ENCODE peak calls at places on chromosomes 12 and 14, in seven cellular contexts. V, K, L, D, P, W and N are unnamed samples.

GRCh38 chr12:13592063-13592942 is 389.1 kb downstream of the GRIN2B start:
- DNase-seq in V (no peak), P (no peak), L (no peak), K (no peak), W (no peak), D (no peak), N (no peak)

GRCh38 chr12:76470028-76470939 is 89.3 kb downstream of the OSBPL8 start:
- DNase-seq in L (no peak), V (no peak), W (peak), D (no peak), P (peak), K (peak), N (no peak)

GRCh38 chr12:69101505-69101904 is 137.9 kb upstream of the CPSF6 start:
- DNase-seq in V (no peak), D (no peak), P (no peak), L (no peak), W (no peak), K (no peak), N (no peak)

GRCh38 chr12:65443038-65443437 is 164.6 kb downstream of the MSRB3 start:
- DNase-seq in D (no peak), K (no peak), L (no peak), V (no peak), P (peak), W (no peak), N (no peak)

GRCh38 chr12:101777476-101777875 is 38.2 kb upstream of the SYCP3 start:
- DNase-seq in V (no peak), D (no peak), L (no peak), P (no peak), W (no peak), K (no peak), N (no peak)

GRCh38 chr12:123132951-123133619 is 17.8 kb downstream of the PITPNM2 start:
- DNase-seq in L (no peak), D (no peak), V (no peak), W (no peak), P (no peak), K (no peak), N (no peak)

GRCh38 chr14:46136456-46136855 is 515.1 kb downstream of the RPL10L start:
- DNase-seq in K (no peak), P (no peak), W (no peak), L (no peak), D (no peak), V (no peak), N (no peak)

GRCh38 chr12:3225796-3226180 is 148.6 kb downstream of the TSPAN9 start:
- DNase-seq in W (peak), V (no peak), D (no peak), L (no peak), P (no peak), K (no peak), N (no peak)

GRCh38 chr12:112126916-112127315 is 1.6 kb downstream of the TRAFD1 start:
- DNase-seq in D (no peak), L (no peak), P (no peak), V (no peak), W (peak), K (no peak), N (no peak)

GRCh38 chr14:31170411-31170810 is 37.2 kb downstream of the HECTD1 start:
- DNase-seq in P (no peak), K (no peak), L (no peak), V (no peak), W (peak), D (no peak), N (no peak)

GRCh38 chr12:108129017-108129812 is at the start of gene WSCD2:
- DNase-seq in V (peak), K (peak), P (peak), D (no peak), W (no peak), L (no peak), N (no peak)

GRCh38 chr12:132162508-132163031 is 18.3 kb downstream of the NOC4L start:
- DNase-seq in L (no peak), K (peak), P (peak), D (no peak), W (peak), V (no peak), N (no peak)

GRCh38 chr14:101464984-101465794 is 96.1 kb upstream of the DIO3 start:
- DNase-seq in P (no peak), L (no peak), V (peak), D (no peak), K (no peak), W (no peak), N (peak)

GRCh38 chr14:20460458-20461229 is 590 bp downstream of the PIP4P1 start:
- DNase-seq in K (peak), W (no peak), V (peak), L (peak), P (no peak), D (peak), N (no peak)

GRCh38 chr14:71190691-71191090 is 283.4 kb downstream of the PCNX1 start:
- DNase-seq in P (no peak), W (no peak), V (no peak), D (no peak), L (no peak), K (no peak), N (no peak)

GRCh38 chr12:115468087-115468510 is 784.1 kb upstream of the TBX3 start:
- DNase-seq in K (no peak), V (peak), L (no peak), W (peak), P (no peak), D (no peak), N (no peak)

GRCh38 chr14:64755661-64756265 is 51.5 kb downstream of the PLEKHG3 start:
- DNase-seq in K (no peak), L (no peak), D (peak), V (no peak), P (peak), W (peak), N (no peak)

GRCh38 chr12:91327889-91328288 is 145.3 kb upstream of the DCN start:
- DNase-seq in L (no peak), W (peak), P (peak), K (no peak), V (no peak), D (no peak), N (no peak)

GRCh38 chr12:111012918-111013317 is 92.5 kb upstream of the MYL2 start:
- DNase-seq in V (no peak), D (no peak), W (no peak), P (no peak), K (no peak), L (no peak), N (no peak)
- TF ChIP-seq CTCF in V (no peak), D (no peak), W (no peak), P (no peak), K (no peak), L (no peak), N (no peak)

GRCh38 chr12:55973598-55974307 is at the start of gene RAB5B:
- DNase-seq in L (peak), K (peak), W (peak), V (peak), P (peak), D (peak), N (peak)
- TF ChIP-seq CTCF in L (no peak), K (peak), W (no peak), V (no peak), P (no peak), D (no peak), N (no peak)

DNA sequence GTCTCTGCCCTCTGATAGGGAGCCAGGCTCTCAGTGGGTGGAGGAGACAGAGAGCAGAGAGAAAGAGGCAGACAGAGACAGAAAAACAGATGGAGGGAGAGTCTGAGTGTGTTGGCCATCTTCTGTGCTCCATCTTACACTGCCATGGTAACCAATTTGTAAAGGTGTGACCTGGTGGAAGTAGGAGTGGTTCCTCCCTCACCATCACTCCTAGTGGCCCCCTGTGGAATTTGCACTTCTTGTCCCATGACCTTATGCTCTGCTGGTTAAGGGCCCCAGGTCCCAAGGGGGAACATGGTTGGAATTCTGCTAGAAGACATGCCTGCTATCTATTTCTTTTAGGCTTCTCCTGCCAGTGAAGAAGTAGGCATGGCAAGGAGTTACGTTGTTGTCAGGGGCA is 376.7 kb upstream of the CCDC196 start:
- DNase-seq in W (no peak), V (no peak), P (no peak), L (no peak), D (no peak), K (no peak), N (no peak)
- TF ChIP-seq CTCF in W (no peak), V (no peak), P (no peak), L (no peak), D (no peak), K (no peak), N (no peak)

GRCh38 chr12:119505001-119505400 is 88.6 kb upstream of the TMEM233 start:
- DNase-seq in V (no peak), W (no peak), D (no peak), L (no peak), P (no peak), K (no peak), N (no peak)

GRCh38 chr12:119500209-119500608 is 93.4 kb upstream of the TMEM233 start:
- DNase-seq in P (no peak), K (no peak), V (no peak), L (no peak), W (no peak), D (no peak), N (no peak)
- TF ChIP-seq CTCF in P (no peak), K (no peak), V (no peak), L (no peak), W (no peak), D (no peak), N (no peak)

GRCh38 chr12:57626929-57627445 is 6.0 kb downstream of the B4GALNT1 start:
- DNase-seq in P (no peak), D (no peak), V (no peak), W (no peak), K (no peak), L (no peak), N (no peak)

GRCh38 chr12:57626111-57626928 is 6.7 kb downstream of the B4GALNT1 start:
- DNase-seq in K (no peak), V (no peak), D (no peak), P (no peak), L (no peak), W (no peak), N (no peak)

GRCh38 chr12:57623811-57624390 is 9.1 kb downstream of the B4GALNT1 start:
- DNase-seq in L (no peak), D (no peak), W (no peak), V (no peak), K (no peak), P (no peak), N (no peak)

GRCh38 chr12:57624441-57625220 is 8.4 kb downstream of the B4GALNT1 start:
- DNase-seq in P (no peak), L (no peak), V (no peak), W (no peak), K (no peak), D (no peak), N (no peak)

GRCh38 chr12:57625261-57626032 is 7.6 kb downstream of the B4GALNT1 start:
- DNase-seq in P (no peak), W (no peak), L (no peak), K (no peak), V (no peak), D (no peak), N (no peak)
- TF ChIP-seq CTCF in P (no peak), W (no peak), L (no peak), K (no peak), V (no peak), D (no peak), N (no peak)

DNA sequence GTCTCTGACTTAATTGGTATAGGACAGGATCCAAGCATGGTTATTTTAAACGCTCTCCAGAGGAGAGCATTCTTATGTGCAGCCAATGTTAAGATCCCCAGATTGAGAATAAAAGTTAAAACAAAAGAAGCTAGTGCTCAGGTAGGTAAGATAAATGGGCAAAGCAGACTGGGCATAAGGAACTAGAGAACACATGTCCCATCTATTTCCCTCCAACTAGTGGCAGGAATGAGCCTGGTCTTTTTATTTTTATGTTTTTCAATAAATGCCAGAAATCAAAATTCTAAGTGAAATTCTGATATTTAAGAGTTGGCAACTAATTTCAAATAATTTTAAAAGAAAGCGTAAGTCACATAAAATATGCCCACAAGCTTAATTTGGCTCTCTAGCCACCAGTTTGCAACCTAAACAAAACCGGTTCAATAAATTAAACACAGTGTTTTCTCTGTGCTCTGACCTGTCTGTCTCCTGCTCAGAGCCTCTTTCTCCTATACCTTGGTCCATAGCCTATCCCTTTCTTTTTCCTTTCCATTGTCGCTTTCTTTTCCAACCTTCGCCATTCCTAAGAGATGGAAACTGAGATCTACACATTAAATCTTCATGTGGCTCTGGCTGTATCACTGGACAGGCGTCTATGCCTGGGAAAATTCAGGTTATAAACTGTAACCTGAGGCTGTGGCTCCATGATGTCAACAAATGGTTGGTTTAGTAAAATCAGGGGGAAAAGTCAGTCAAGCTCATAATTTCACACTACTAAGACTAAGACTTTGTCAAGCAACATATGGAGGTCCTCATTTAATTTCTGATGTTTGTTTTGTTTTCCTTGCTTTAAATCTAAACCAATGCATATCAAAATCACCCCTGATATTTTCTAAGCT is 5.5 kb downstream of the SLC38A1 start:
- DNase-seq in L (no peak), D (no peak), K (no peak), V (no peak), W (no peak), P (no peak), N (no peak)
- TF ChIP-seq CTCF in L (no peak), D (no peak), K (no peak), V (no peak), W (peak), P (peak), N (no peak)

GRCh38 chr12:11651377-11651776 is 1.9 kb downstream of the ETV6 start:
- DNase-seq in V (no peak), D (no peak), K (no peak), W (no peak), P (no peak), L (no peak), N (no peak)

GRCh38 chr12:11649413-11650278 is at the start of gene ETV6:
- DNase-seq in P (peak), V (peak), D (peak), L (peak), K (peak), W (peak), N (no peak)

GRCh38 chr12:11650279-11650696 is 814 bp downstream of the ETV6 start:
- DNase-seq in W (no peak), L (no peak), V (no peak), P (no peak), D (peak), K (peak), N (no peak)

GRCh38 chr12:11651785-11652184 is 2.3 kb downstream of the ETV6 start:
- DNase-seq in K (no peak), W (peak), P (peak), D (no peak), V (no peak), L (no peak), N (no peak)

DNA sequence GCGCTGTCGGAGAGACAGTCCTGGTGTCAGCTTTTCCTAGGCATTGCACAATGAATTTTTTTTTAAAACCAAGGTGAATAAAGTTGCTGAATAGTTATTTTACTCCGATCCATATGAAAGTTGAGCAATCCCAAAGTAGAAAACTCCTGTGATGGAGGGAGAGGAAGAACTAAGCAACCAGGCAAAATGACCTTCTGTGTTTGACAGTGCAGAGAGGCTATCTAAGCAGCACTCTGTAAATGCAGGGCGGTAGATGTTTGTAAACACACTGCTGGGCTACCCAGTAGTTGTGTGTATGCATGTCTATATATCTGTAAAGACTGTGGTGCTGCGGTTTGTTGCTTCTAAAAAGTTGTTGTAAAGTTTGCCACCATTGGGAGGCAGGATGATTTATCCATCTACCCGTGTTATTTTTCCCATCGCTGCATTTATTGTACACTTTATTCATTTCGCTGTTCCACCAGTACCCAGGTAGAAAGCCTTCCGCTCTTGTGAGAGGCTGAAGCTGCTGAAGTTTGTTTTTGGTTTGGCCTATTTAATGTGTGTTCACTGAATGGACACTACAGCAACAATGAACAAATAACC is 1.3 kb downstream of the ETV6 start:
- DNase-seq in V (no peak), D (no peak), K (no peak), L (no peak), P (peak), W (peak), N (no peak)
- TF ChIP-seq CTCF in V (no peak), D (no peak), K (no peak), L (no peak), P (no peak), W (no peak), N (no peak)

GRCh38 chr14:42224053-42224888 is 617.6 kb downstream of the LRFN5 start:
- DNase-seq in D (no peak), P (peak), L (peak), K (peak), V (peak), W (peak), N (peak)
- TF ChIP-seq CTCF in D (peak), P (peak), L (peak), K (peak), V (no peak), W (peak), N (no peak)